ENCODE peak calls at places on chromosomes 13 and 19, in six cellular contexts. One of them, this sample, is unnamed.
A peak's percentile ranks its signal among the peaks of the same experiment; 100 is the strongest.

GRCh38 chr19:35088514-35088913 is 27.1 kb upstream of the FXYD3 start:
- DNase-seq in HuH-7.5: no peak
- DNase-seq in fibroblast of the conjunctiva: peak; percentile 37
- DNase-seq in Daoy: peak; percentile 94
- DNase-seq in Ammon's horn: no peak
- DNase-seq in GOT3: no peak
- DNase-seq in this sample: no peak

GRCh38 chr13:79988573-79988972 is 352.4 kb downstream of the SPRY2 start:
- DNase-seq in HuH-7.5: no peak
- DNase-seq in fibroblast of the conjunctiva: peak; percentile 4
- DNase-seq in Daoy: peak; percentile 6
- DNase-seq in Ammon's horn: no peak
- DNase-seq in GOT3: no peak
- DNase-seq in this sample: no peak

GRCh38 chr19:35549174-35549788 is 3.9 kb downstream of the TMEM147 start:
- DNase-seq in HuH-7.5: peak; percentile 92
- DNase-seq in fibroblast of the conjunctiva: peak; percentile 30
- DNase-seq in Daoy: peak; percentile 74
- DNase-seq in Ammon's horn: peak; percentile 77
- DNase-seq in GOT3: no peak
- DNase-seq in this sample: no peak

GRCh38 chr13:86870388-86870966 is 800.7 kb upstream of the SLITRK5 start:
- DNase-seq in HuH-7.5: no peak
- DNase-seq in fibroblast of the conjunctiva: no peak
- DNase-seq in Daoy: no peak
- DNase-seq in Ammon's horn: peak; percentile 3
- DNase-seq in GOT3: no peak
- DNase-seq in this sample: no peak

GRCh38 chr13:112877976-112878955 is 90.7 kb upstream of the MCF2L start:
- DNase-seq in HuH-7.5: no peak
- DNase-seq in fibroblast of the conjunctiva: no peak
- DNase-seq in Daoy: no peak
- DNase-seq in Ammon's horn: no peak
- DNase-seq in GOT3: no peak
- DNase-seq in this sample: no peak

GRCh38 chr13:49679244-49679643 is 12.0 kb downstream of the EBPL start:
- DNase-seq in HuH-7.5: no peak
- DNase-seq in fibroblast of the conjunctiva: peak; percentile 34
- DNase-seq in Daoy: no peak
- DNase-seq in Ammon's horn: no peak
- DNase-seq in GOT3: no peak
- DNase-seq in this sample: no peak

GRCh38 chr13:54733639-54734038 is 1705.0 kb downstream of the OLFM4 start:
- DNase-seq in HuH-7.5: peak; percentile 16
- DNase-seq in fibroblast of the conjunctiva: no peak
- DNase-seq in Daoy: no peak
- DNase-seq in Ammon's horn: no peak
- DNase-seq in GOT3: no peak
- DNase-seq in this sample: no peak

GRCh38 chr13:78022164-78022877 is 103.7 kb upstream of the EDNRB start:
- DNase-seq in HuH-7.5: no peak
- DNase-seq in fibroblast of the conjunctiva: no peak
- DNase-seq in Daoy: peak; percentile 61
- DNase-seq in Ammon's horn: peak; percentile 63
- DNase-seq in GOT3: no peak
- DNase-seq in this sample: peak; percentile 63

GRCh38 chr19:8399681-8400188 is 9.6 kb downstream of the RAB11B start:
- DNase-seq in HuH-7.5: no peak
- DNase-seq in fibroblast of the conjunctiva: no peak
- DNase-seq in Daoy: no peak
- DNase-seq in Ammon's horn: no peak
- DNase-seq in GOT3: no peak
- DNase-seq in this sample: no peak

GRCh38 chr19:5170329-5170745 is 170.3 kb downstream of the PTPRS start:
- DNase-seq in HuH-7.5: no peak
- DNase-seq in fibroblast of the conjunctiva: no peak
- DNase-seq in Daoy: peak; percentile 25
- DNase-seq in Ammon's horn: no peak
- DNase-seq in GOT3: no peak
- DNase-seq in this sample: no peak

GRCh38 chr13:38262211-38262610 is 87.4 kb upstream of the UFM1 start:
- DNase-seq in HuH-7.5: no peak
- DNase-seq in fibroblast of the conjunctiva: peak; percentile 13
- DNase-seq in Daoy: no peak
- DNase-seq in Ammon's horn: no peak
- DNase-seq in GOT3: no peak
- DNase-seq in this sample: no peak

GRCh38 chr13:87712012-87712411 is 40.8 kb downstream of the SLITRK5 start:
- DNase-seq in HuH-7.5: no peak
- DNase-seq in fibroblast of the conjunctiva: no peak
- DNase-seq in Daoy: no peak
- DNase-seq in Ammon's horn: no peak
- DNase-seq in GOT3: no peak
- DNase-seq in this sample: no peak

GRCh38 chr13:26658972-26659371 is 101.5 kb downstream of the WASF3 start:
- DNase-seq in HuH-7.5: no peak
- DNase-seq in fibroblast of the conjunctiva: no peak
- DNase-seq in Daoy: no peak
- DNase-seq in Ammon's horn: peak; percentile 12
- DNase-seq in GOT3: no peak
- DNase-seq in this sample: no peak

GRCh38 chr13:77751513-77752456 is 54.3 kb downstream of the SLAIN1 start:
- DNase-seq in HuH-7.5: peak; percentile 11
- DNase-seq in fibroblast of the conjunctiva: peak; percentile 24
- DNase-seq in Daoy: peak; percentile 30
- DNase-seq in Ammon's horn: peak; percentile 85
- DNase-seq in GOT3: no peak
- DNase-seq in this sample: no peak

This sample was measured in ascending aorta.